ENCODE peak calls at places on chromosomes 6 and 20, in six cellular contexts. E is HepG2, K is H1, D is K562, L is SK-N-SH, G is Panc1. S is an unnamed sample.

GRCh38 chr6:118660218-118660569 is 8.8 kb upstream of the CEP85L start:
- DNase-seq in L (peak), K (no peak), E (no peak), D (peak), G (no peak), S (no peak)

GRCh38 chr6:82971877-82972460 is 93.7 kb downstream of the UBE3D start:
- DNase-seq in L (no peak), G (no peak), E (no peak), K (no peak), D (no peak), S (no peak)

GRCh38 chr20:50788045-50788867 is 6.6 kb upstream of the BCAS4 start:
- DNase-seq in G (peak), L (peak), E (peak), K (no peak), D (peak), S (peak)

GRCh38 chr6:20338160-20338559 is 63.5 kb upstream of the E2F3 start:
- DNase-seq in E (no peak), D (no peak), G (no peak), K (no peak), L (no peak), S (no peak)

GRCh38 chr6:163394659-163395058 is 19.9 kb upstream of the QKI start:
- DNase-seq in G (no peak), E (no peak), L (no peak), K (no peak), D (no peak), S (no peak)

GRCh38 chr6:124792386-124792785 is 169.9 kb upstream of the RNF217 start:
- DNase-seq in G (no peak), L (no peak), D (no peak), E (no peak), K (no peak), S (no peak)

GRCh38 chr6:25311251-25311910 is 32.2 kb downstream of the CARMIL1 start:
- DNase-seq in K (no peak), D (no peak), E (no peak), L (no peak), G (no peak), S (peak)

GRCh38 chr6:10633216-10633615 is 61.2 kb downstream of the C6orf52 start:
- DNase-seq in K (no peak), G (peak), L (no peak), E (peak), D (peak), S (peak)

GRCh38 chr20:60048634-60049578 is 90.7 kb downstream of the CDH26 start:
- DNase-seq in D (peak), E (no peak), L (no peak), G (no peak), K (no peak), S (no peak)

GRCh38 chr6:84415517-84415916 is 188.1 kb upstream of the CEP162 start:
- DNase-seq in D (no peak), K (no peak), L (peak), G (no peak), E (no peak), S (no peak)

GRCh38 chr6:45663181-45664180 is 285.7 kb upstream of the SUPT3H start:
- DNase-seq in G (no peak), E (no peak), L (no peak), K (no peak), D (no peak), S (no peak)

GRCh38 chr6:84553527-84553926 is 210.9 kb downstream of the TBX18 start:
- DNase-seq in D (no peak), K (no peak), G (no peak), L (no peak), E (no peak), S (no peak)

GRCh38 chr20:38023181-38024085 is 9.8 kb downstream of the TTI1 start:
- DNase-seq in E (peak), L (no peak), D (no peak), G (no peak), K (no peak), S (no peak)

GRCh38 chr6:31293343-31293742 is 21.5 kb upstream of the HLA-C start:
- DNase-seq in K (no peak), D (no peak), L (no peak), G (no peak), E (peak), S (no peak)

DNA sequence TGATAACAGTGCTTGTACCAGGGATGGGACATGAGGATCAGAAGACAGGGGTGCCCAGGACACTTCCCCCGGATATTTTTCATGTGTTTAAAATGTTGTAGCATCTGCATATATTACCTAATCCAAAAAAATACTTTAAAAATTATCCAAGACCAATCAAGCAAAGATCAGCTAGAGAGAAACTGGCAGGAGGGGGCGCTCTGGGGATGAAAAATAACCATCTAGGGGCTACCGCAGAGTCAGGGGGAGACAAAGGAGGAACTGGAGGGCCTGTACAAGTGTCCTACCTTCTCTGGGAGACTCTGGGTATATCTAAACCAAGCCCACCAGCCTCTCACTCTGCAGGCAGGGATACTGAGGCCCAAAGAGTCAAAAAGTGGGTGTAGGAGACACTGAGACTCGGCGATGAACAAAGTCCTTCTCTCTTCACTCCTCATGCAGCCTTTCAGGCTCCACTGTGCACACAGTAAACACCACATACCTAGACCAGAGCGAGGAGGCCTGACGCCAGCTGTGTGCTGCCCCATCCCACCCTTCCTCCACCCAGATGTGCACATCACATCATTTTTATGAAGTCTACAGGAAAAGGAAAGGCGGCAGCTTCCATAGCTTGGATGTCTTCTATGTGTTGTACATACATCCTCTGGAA is 9.8 kb downstream of the RIMS4 start:
- DNase-seq in L (peak), D (peak), G (no peak), E (peak), K (no peak), S (no peak)
- TF ChIP-seq SIN3A in L (no peak), D (no peak), G (no peak), E (no peak), K (no peak), S (no peak)

GRCh38 chr6:37033255-37033654 is 27.8 kb downstream of the FGD2 start:
- DNase-seq in E (no peak), G (no peak), L (no peak), K (no peak), D (peak), S (no peak)
- TF ChIP-seq SIN3A in E (no peak), G (no peak), L (no peak), K (no peak), D (no peak), S (no peak)

DNA sequence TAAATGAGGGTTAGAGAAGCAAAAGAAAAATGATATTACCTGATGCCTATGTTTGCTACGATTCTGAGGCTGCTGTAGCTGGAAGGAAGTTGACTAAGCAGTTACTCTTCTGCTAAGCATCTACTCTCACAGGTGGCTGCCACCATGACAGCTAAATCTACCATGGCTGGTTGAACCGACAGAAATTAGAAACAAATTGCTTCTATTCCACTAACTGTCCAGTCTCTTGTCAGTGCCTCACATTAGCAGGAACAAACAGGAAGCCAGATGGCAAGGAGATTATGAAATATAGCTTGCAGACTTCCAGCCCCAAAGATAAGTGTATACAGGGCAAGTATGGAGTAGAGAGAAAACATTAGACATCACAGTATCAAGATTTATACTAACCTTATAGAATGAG is 59.4 kb upstream of the TMEM200A start:
- DNase-seq in D (no peak), E (no peak), G (no peak), L (no peak), K (no peak), S (no peak)
- TF ChIP-seq SIN3A in D (no peak), E (no peak), G (no peak), L (no peak), K (no peak), S (no peak)

DNA sequence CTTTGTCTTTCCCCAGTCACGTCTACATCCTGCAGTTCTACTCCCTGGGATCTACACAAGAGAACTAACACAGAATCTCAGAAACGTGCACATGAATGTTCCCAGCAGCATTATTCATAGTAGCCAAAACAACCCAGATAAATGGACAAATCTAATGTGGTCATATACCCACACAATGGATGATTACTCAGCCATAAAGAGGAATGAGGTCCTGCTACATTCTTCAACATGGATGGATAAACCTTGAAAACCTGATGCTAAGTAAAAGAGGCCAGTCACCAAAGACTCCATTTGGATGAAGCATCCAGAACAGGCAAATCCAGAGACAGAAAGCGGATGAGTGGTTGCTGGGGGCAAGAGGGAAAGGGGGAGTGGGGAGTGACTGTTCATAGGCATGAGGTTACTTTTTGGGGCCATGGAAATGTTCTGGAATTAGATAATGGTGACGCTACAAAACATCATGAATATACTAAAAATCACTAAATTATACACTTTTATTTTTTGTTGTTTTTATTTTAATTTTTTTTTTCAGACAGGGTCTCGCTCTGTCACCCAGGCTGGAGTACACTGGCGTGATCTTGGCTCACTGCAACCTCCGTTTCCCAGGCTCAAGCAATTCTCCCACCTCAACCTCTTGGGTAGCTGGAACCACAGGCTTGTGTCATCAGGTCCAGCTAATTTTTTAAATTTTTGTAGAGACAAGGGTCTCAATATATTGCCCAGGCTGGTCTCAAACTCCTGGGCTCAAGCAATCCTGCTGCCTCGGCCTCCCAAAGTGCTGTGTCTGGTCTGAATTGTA is 50.8 kb upstream of the DSN1 start:
- DNase-seq in K (no peak), L (no peak), E (no peak), G (no peak), D (no peak), S (no peak)
- TF ChIP-seq SIN3A in K (no peak), L (no peak), E (no peak), G (no peak), D (no peak), S (no peak)

GRCh38 chr20:11207749-11208502 is 534.1 kb upstream of the JAG1 start:
- DNase-seq in G (no peak), E (peak), K (no peak), D (no peak), L (no peak), S (peak)
- TF ChIP-seq SIN3A in G (no peak), E (no peak), K (no peak), D (no peak), L (no peak), S (peak)

GRCh38 chr6:589090-589489 is 67.8 kb downstream of the HUS1B start:
- DNase-seq in K (no peak), L (no peak), G (no peak), D (no peak), E (no peak), S (no peak)

GRCh38 chr6:593907-594212 is 63.0 kb downstream of the HUS1B start:
- DNase-seq in E (no peak), D (no peak), K (no peak), G (no peak), L (no peak), S (no peak)

DNA sequence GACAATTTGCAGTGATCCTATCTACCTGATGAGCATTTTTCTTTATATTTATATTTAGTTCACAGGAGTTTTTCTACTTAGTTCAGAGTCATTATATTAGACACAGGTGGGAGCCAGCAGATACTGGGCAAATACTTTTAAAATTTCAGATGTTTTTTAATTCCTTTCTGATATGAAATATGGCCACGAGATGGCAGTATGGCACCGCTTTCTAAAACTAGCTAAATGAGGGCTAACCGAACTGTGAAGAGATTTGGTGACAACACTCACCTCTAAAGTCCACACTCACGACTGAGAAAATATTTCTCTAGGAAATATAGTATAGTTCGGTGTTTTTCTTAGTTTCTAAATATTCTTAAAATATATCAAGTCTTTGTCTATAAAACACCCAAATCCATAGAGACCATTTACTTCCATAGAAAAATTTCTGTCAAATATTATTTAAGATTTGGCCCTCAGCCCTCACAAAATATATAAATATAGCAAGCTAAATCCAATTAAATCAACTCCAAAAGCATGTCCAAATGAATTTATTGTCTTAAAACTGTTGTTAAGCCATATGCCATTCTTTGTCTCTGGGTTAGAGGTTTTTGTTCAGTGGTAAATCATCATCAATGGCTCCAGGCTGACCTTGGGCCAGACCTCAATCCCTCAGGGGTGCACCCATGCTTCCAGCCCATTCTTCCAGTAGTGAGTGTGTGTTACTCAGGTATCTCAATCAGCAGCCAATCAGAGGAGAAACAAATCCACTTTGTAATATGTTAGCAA is 63.6 kb downstream of the HUS1B start:
- DNase-seq in D (peak), E (peak), L (peak), K (no peak), G (peak), S (peak)
- TF ChIP-seq SIN3A in D (no peak), E (no peak), L (no peak), K (no peak), G (no peak), S (no peak)

DNA sequence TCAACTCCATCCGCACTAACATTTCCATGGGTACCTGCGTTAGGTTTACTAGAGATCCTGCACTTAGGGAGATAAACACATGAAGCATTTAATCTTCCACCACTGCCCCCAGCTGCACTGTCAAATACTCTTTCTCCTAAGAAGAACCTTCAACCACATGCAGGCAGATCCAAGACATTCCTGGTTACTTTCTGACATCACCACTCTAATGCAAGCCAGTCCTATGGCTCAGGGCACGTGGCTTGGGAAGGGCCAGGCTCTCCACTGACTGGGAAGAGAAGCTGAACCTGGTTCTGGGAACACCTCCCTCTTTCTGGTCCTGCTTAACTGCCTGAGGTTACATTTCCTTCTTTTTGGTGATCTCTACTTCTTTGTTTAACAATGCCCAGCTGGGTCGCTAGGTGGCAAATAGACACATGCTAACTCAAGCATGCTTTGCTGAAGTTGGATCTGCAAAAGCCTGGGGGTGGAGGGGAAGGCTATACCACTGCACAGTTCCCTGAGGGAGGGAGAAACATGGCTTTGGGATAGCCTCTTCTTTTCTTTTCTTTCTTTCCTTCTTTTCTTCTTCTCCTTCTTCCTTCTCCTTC is 249.8 kb downstream of the GMDS start:
- DNase-seq in E (no peak), G (no peak), K (no peak), D (peak), L (no peak), S (peak)
- TF ChIP-seq SIN3A in E (no peak), G (no peak), K (no peak), D (no peak), L (no peak), S (no peak)